ENCODE peak calls at places on chromosomes 5 and 9, in six cellular contexts. D is WTC11, V is HepG2, R is H1, M is K562, G is GM12878. N is an unnamed sample.

GRCh38 chr5:111254613-111255012 is 30.4 kb downstream of the CAMK4 start:
- DNase-seq in M (no peak), R (no peak), V (no peak), D (no peak), G (peak), N (no peak)

GRCh38 chr9:119898316-119898715 is 529.1 kb upstream of the BRINP1 start:
- DNase-seq in D (no peak), R (no peak), M (no peak), V (no peak), G (no peak), N (no peak)

GRCh38 chr5:115720888-115721287 is 95.1 kb upstream of the TMED7 start:
- DNase-seq in D (no peak), V (no peak), R (no peak), G (no peak), M (no peak), N (no peak)

GRCh38 chr9:124212381-124213050 is 45.2 kb upstream of the NEK6 start:
- DNase-seq in R (no peak), D (no peak), V (no peak), M (no peak), G (no peak), N (no peak)

GRCh38 chr5:111252799-111253564 is 28.8 kb downstream of the CAMK4 start:
- DNase-seq in R (no peak), G (no peak), V (no peak), D (no peak), M (no peak), N (no peak)

GRCh38 chr9:129069128-129069824 is 11.6 kb upstream of the DOLPP1 start:
- DNase-seq in D (no peak), R (no peak), G (no peak), V (no peak), M (peak), N (no peak)

GRCh38 chr9:137556069-137556838 is 4.6 kb downstream of the MRPL41 start:
- DNase-seq in G (no peak), M (no peak), D (no peak), V (no peak), R (no peak), N (no peak)

GRCh38 chr5:179212870-179213269 is 132.4 kb downstream of the ADAMTS2 start:
- DNase-seq in G (no peak), D (no peak), V (no peak), R (no peak), M (no peak), N (no peak)

GRCh38 chr9:125133403-125134316 is 9.7 kb downstream of the SCAI start:
- DNase-seq in R (no peak), V (no peak), G (no peak), M (no peak), D (no peak), N (no peak)

GRCh38 chr9:135858491-135859185 is 48.7 kb downstream of the CAMSAP1 start:
- DNase-seq in V (no peak), D (no peak), G (no peak), R (no peak), M (no peak), N (no peak)

GRCh38 chr9:112487008-112487798 is 576 bp downstream of the KIAA1958 start:
- DNase-seq in V (peak), M (peak), D (peak), G (no peak), R (peak), N (peak)
- TF ChIP-seq CREB1 in V (no peak), M (no peak), D (no peak), G (no peak), R (no peak), N (peak)

GRCh38 chr5:87394407-87394806 is 18.3 kb downstream of the CCNH start:
- DNase-seq in M (no peak), R (no peak), G (no peak), D (no peak), V (no peak), N (no peak)
- TF ChIP-seq CREB1 in M (no peak), R (no peak), G (no peak), D (no peak), V (no peak), N (no peak)

GRCh38 chr5:169695919-169696490 is 58.9 kb downstream of the DOCK2 start:
- DNase-seq in M (no peak), R (no peak), D (no peak), G (no peak), V (no peak), N (no peak)
- TF ChIP-seq CREB1 in M (no peak), R (no peak), D (no peak), G (no peak), V (no peak), N (no peak)

DNA sequence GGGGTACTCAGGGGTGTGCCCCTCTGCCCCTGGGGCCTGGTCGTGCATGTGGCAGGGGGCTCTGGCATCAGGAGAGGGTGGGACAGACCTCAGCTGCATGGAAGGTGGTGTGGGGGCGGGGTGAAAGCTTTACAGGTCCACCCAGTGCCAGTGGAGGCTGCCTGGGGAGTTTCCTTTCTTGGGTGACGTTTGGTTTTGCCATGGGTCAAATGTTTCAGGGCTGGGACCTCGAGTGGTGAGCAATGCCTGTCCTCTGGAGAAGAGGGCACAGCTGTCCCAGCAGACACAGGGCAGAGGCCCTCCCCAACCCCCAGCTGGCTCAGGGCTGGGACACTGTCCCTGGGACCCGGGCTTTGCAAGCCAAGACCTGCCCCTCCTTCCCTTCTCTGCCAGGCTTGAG is 3.6 kb downstream of the RXRA start:
- DNase-seq in V (no peak), M (no peak), D (no peak), R (no peak), G (no peak), N (no peak)
- TF ChIP-seq CREB1 in V (no peak), M (no peak), D (no peak), R (no peak), G (no peak), N (no peak)

GRCh38 chr5:172533399-172534228 is 79.3 kb upstream of the SH3PXD2B start:
- DNase-seq in M (no peak), G (no peak), D (no peak), R (peak), V (no peak), N (no peak)
- TF ChIP-seq CREB1 in M (no peak), G (no peak), D (no peak), R (no peak), V (no peak), N (no peak)

GRCh38 chr5:107773479-107773878 is 102.7 kb upstream of the EFNA5 start:
- DNase-seq in G (no peak), M (no peak), V (no peak), R (no peak), D (no peak), N (no peak)
- TF ChIP-seq CREB1 in G (no peak), M (no peak), V (no peak), R (no peak), D (no peak), N (no peak)

DNA sequence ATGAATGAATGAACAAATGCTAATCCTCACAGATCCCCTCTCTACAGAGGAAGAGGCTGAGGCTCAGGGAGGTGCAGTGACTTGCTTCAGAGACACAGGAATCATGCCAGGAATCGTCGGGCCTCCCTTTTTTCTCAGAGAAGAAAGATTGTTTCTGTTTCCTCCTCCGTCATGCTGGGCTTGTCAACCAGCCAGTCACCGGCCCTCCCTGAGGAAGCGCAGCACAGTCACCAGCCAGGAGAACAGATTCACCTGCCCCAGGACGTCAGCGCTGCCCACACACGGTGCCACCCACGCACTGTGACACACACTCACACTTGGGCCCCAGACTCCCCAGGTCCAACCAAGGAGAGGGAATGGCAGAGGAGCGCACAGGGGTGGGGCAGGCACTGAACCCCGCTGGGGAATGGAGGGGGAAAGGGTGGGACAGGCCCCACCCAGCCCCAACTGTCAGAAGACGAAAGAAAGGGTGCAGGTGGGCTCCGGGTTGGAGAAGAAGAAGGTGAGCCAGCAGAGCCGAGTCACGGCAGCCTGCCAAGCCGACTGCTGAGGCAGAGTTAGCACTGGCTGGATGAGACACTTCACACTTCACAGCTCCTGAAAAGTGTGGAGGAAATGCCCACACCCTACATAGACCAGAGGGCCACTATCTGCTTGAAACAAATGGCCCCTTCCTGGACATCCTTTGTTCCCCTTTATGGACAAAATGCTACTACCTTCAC is 13.8 kb upstream of the ERGIC1 start:
- DNase-seq in D (no peak), R (no peak), G (no peak), M (no peak), V (no peak), N (no peak)
- TF ChIP-seq CREB1 in D (no peak), R (no peak), G (no peak), M (no peak), V (no peak), N (no peak)

GRCh38 chr9:131880828-131881227 is 141.0 kb upstream of the RAPGEF1 start:
- DNase-seq in M (no peak), V (no peak), R (no peak), G (no peak), D (no peak), N (no peak)
- TF ChIP-seq CREB1 in M (no peak), V (no peak), R (no peak), G (no peak), D (no peak), N (no peak)

N was measured in GM23338.